ENCODE peak calls at places on chromosomes 7 and 10, in six cellular contexts. One of them, this sample, is unnamed.

GRCh38 chr10:78306358-78306757 is 272.7 kb downstream of the RPS24 start:
- DNase-seq in mesenchymal stem cell: no peak
- DNase-seq in astrocyte: no peak
- DNase-seq in mesendoderm: no peak
- DNase-seq in cardiac muscle cell: no peak
- DNase-seq in upper lobe of right lung: no peak
- DNase-seq in this sample: no peak

GRCh38 chr7:90563286-90563685 is 32.8 kb upstream of the CDK14 start:
- DNase-seq in mesenchymal stem cell: no peak
- DNase-seq in astrocyte: no peak
- DNase-seq in mesendoderm: no peak
- DNase-seq in cardiac muscle cell: no peak
- DNase-seq in upper lobe of right lung: no peak
- DNase-seq in this sample: no peak

GRCh38 chr10:72062341-72062740 is 26.0 kb downstream of the SPOCK2 start:
- DNase-seq in mesenchymal stem cell: peak
- DNase-seq in astrocyte: no peak
- DNase-seq in mesendoderm: no peak
- DNase-seq in cardiac muscle cell: no peak
- DNase-seq in upper lobe of right lung: no peak
- DNase-seq in this sample: no peak

GRCh38 chr7:150986099-150986512 is 4.7 kb upstream of the NOS3 start:
- DNase-seq in mesenchymal stem cell: peak
- DNase-seq in astrocyte: no peak
- DNase-seq in mesendoderm: peak
- DNase-seq in cardiac muscle cell: peak
- DNase-seq in upper lobe of right lung: no peak
- DNase-seq in this sample: no peak

GRCh38 chr7:133253522-133253882 is 624 bp downstream of the EXOC4 start:
- DNase-seq in mesenchymal stem cell: peak
- DNase-seq in astrocyte: no peak
- DNase-seq in mesendoderm: no peak
- DNase-seq in cardiac muscle cell: peak
- DNase-seq in upper lobe of right lung: no peak
- DNase-seq in this sample: no peak

GRCh38 chr10:55400075-55400474 is 599.0 kb upstream of the PCDH15 start:
- DNase-seq in mesenchymal stem cell: peak
- DNase-seq in astrocyte: peak
- DNase-seq in mesendoderm: peak
- DNase-seq in cardiac muscle cell: no peak
- DNase-seq in upper lobe of right lung: no peak
- DNase-seq in this sample: no peak

GRCh38 chr7:137421389-137421788 is 77.9 kb upstream of the PTN start:
- DNase-seq in mesenchymal stem cell: peak
- DNase-seq in astrocyte: peak
- DNase-seq in mesendoderm: no peak
- DNase-seq in cardiac muscle cell: no peak
- DNase-seq in upper lobe of right lung: no peak
- DNase-seq in this sample: peak

GRCh38 chr7:34155225-34155908 is 250.0 kb downstream of the BMPER start:
- DNase-seq in mesenchymal stem cell: peak
- DNase-seq in astrocyte: peak
- DNase-seq in mesendoderm: no peak
- DNase-seq in cardiac muscle cell: peak
- DNase-seq in upper lobe of right lung: no peak
- DNase-seq in this sample: peak

GRCh38 chr10:79137826-79138225 is 69.1 kb downstream of the ZMIZ1 start:
- DNase-seq in mesenchymal stem cell: peak
- DNase-seq in astrocyte: peak
- DNase-seq in mesendoderm: no peak
- DNase-seq in cardiac muscle cell: peak
- DNase-seq in upper lobe of right lung: no peak
- DNase-seq in this sample: no peak

GRCh38 chr7:27192546-27193334 is 7.2 kb downstream of the HOXA13 start:
- DNase-seq in mesenchymal stem cell: no peak
- DNase-seq in astrocyte: no peak
- DNase-seq in mesendoderm: no peak
- DNase-seq in cardiac muscle cell: no peak
- DNase-seq in upper lobe of right lung: peak
- DNase-seq in this sample: no peak

GRCh38 chr10:75234017-75234682 is 1.6 kb downstream of the COMTD1 start:
- DNase-seq in mesenchymal stem cell: peak
- DNase-seq in astrocyte: peak
- DNase-seq in mesendoderm: peak
- DNase-seq in cardiac muscle cell: peak
- DNase-seq in upper lobe of right lung: peak
- DNase-seq in this sample: peak

GRCh38 chr7:80088705-80089104 is 45.9 kb upstream of the GNAI1 start:
- DNase-seq in mesenchymal stem cell: peak
- DNase-seq in astrocyte: peak
- DNase-seq in mesendoderm: no peak
- DNase-seq in cardiac muscle cell: peak
- DNase-seq in upper lobe of right lung: no peak
- DNase-seq in this sample: no peak

GRCh38 chr10:94639902-94640301 is 43.6 kb upstream of the CYP2C18 start:
- DNase-seq in mesenchymal stem cell: no peak
- DNase-seq in astrocyte: no peak
- DNase-seq in mesendoderm: no peak
- DNase-seq in cardiac muscle cell: no peak
- DNase-seq in upper lobe of right lung: no peak
- DNase-seq in this sample: no peak

GRCh38 chr10:123911866-123912265 is 20.3 kb upstream of the CPXM2 start:
- DNase-seq in mesenchymal stem cell: no peak
- DNase-seq in astrocyte: no peak
- DNase-seq in mesendoderm: no peak
- DNase-seq in cardiac muscle cell: no peak
- DNase-seq in upper lobe of right lung: no peak
- DNase-seq in this sample: no peak

GRCh38 chr7:120273476-120273975 is 551 bp downstream of the KCND2 start:
- DNase-seq in mesenchymal stem cell: peak
- DNase-seq in astrocyte: peak
- DNase-seq in mesendoderm: peak
- DNase-seq in cardiac muscle cell: peak
- DNase-seq in upper lobe of right lung: peak
- DNase-seq in this sample: no peak

GRCh38 chr10:125982256-125982948 is 86.0 kb downstream of the FANK1 start:
- DNase-seq in mesenchymal stem cell: peak
- DNase-seq in astrocyte: peak
- DNase-seq in mesendoderm: peak
- DNase-seq in cardiac muscle cell: peak
- DNase-seq in upper lobe of right lung: no peak
- DNase-seq in this sample: peak

GRCh38 chr7:12069757-12070156 is 141.3 kb upstream of the TMEM106B start:
- DNase-seq in mesenchymal stem cell: no peak
- DNase-seq in astrocyte: no peak
- DNase-seq in mesendoderm: peak
- DNase-seq in cardiac muscle cell: no peak
- DNase-seq in upper lobe of right lung: no peak
- DNase-seq in this sample: no peak

GRCh38 chr10:70782401-70783055 is 2.6 kb downstream of the TBATA start:
- DNase-seq in mesenchymal stem cell: no peak
- DNase-seq in astrocyte: no peak
- DNase-seq in mesendoderm: no peak
- DNase-seq in cardiac muscle cell: peak
- DNase-seq in upper lobe of right lung: no peak
- DNase-seq in this sample: no peak

GRCh38 chr10:102188298-102188940 is 36.2 kb downstream of the NOLC1 start:
- DNase-seq in mesenchymal stem cell: no peak
- DNase-seq in astrocyte: no peak
- DNase-seq in mesendoderm: no peak
- DNase-seq in cardiac muscle cell: no peak
- DNase-seq in upper lobe of right lung: no peak
- DNase-seq in this sample: no peak

GRCh38 chr10:30527623-30528426 is 93.8 kb downstream of the MAP3K8 start:
- DNase-seq in mesenchymal stem cell: no peak
- DNase-seq in astrocyte: no peak
- DNase-seq in mesendoderm: no peak
- DNase-seq in cardiac muscle cell: no peak
- DNase-seq in upper lobe of right lung: no peak
- DNase-seq in this sample: no peak

GRCh38 chr10:19929466-19930140 is 113.4 kb downstream of the PLXDC2 start:
- DNase-seq in mesenchymal stem cell: peak
- DNase-seq in astrocyte: peak
- DNase-seq in mesendoderm: no peak
- DNase-seq in cardiac muscle cell: peak
- DNase-seq in upper lobe of right lung: no peak
- DNase-seq in this sample: peak

GRCh38 chr10:19933772-19934171 is 117.5 kb downstream of the PLXDC2 start:
- DNase-seq in mesenchymal stem cell: no peak
- DNase-seq in astrocyte: no peak
- DNase-seq in mesendoderm: no peak
- DNase-seq in cardiac muscle cell: no peak
- DNase-seq in upper lobe of right lung: no peak
- DNase-seq in this sample: no peak

GRCh38 chr10:19930936-19931859 is 115.0 kb downstream of the PLXDC2 start:
- DNase-seq in mesenchymal stem cell: peak
- DNase-seq in astrocyte: peak
- DNase-seq in mesendoderm: peak
- DNase-seq in cardiac muscle cell: peak
- DNase-seq in upper lobe of right lung: no peak
- DNase-seq in this sample: peak

GRCh38 chr10:19932806-19933371 is 116.7 kb downstream of the PLXDC2 start:
- DNase-seq in mesenchymal stem cell: no peak
- DNase-seq in astrocyte: no peak
- DNase-seq in mesendoderm: no peak
- DNase-seq in cardiac muscle cell: no peak
- DNase-seq in upper lobe of right lung: no peak
- DNase-seq in this sample: no peak

DNA sequence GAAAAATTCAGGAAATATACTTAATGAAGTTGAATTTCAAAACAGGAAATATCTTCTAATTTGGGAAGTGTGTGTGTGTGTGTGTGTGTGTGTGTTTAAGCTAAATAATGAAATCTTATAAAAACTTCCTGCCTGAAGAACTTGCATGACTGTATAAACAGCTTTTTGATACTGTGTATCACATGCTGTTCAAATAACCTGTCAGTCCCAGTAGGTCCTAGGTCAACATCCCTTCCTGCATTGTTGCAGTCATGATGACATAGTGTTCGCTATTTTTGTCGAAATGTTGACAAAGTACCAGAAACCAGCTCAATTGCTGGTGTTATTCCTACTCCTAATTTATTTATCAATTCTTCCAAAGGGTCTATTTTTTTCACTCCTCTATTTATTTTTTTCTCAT is 115.7 kb downstream of the PLXDC2 start:
- DNase-seq in mesenchymal stem cell: no peak
- DNase-seq in astrocyte: no peak
- DNase-seq in mesendoderm: no peak
- DNase-seq in cardiac muscle cell: peak
- DNase-seq in upper lobe of right lung: no peak
- DNase-seq in this sample: no peak
- H3K27ac ChIP-seq in mesenchymal stem cell: peak
- H3K27ac ChIP-seq in astrocyte: no peak
- H3K27ac ChIP-seq in mesendoderm: no peak
- H3K27ac ChIP-seq in cardiac muscle cell: no peak
- H3K27ac ChIP-seq in upper lobe of right lung: peak
- H3K27ac ChIP-seq in this sample: no peak

DNA sequence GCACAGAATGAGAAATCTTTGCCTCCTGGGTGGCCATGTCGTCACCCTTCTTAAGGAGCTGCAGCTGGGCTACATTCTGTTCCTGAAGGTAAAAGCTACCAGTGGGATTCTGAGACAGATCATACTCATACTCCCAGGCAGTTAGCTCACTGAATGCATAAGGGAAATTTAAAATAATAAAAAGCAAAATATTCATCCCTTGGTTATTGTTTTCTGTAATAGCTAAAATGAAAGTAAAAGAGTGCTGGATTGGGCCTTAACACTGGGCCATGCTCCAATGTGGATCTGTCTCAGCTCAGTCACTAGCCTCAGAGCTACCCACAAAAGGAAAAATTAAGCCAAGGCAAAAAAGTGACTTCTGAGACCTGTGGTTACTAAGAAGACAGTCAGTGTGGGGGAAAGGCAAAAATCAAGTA is 8.9 kb upstream of the DYNC2I1 start:
- DNase-seq in mesenchymal stem cell: peak
- DNase-seq in astrocyte: no peak
- DNase-seq in mesendoderm: no peak
- DNase-seq in cardiac muscle cell: peak
- DNase-seq in upper lobe of right lung: no peak
- DNase-seq in this sample: no peak
- H3K27ac ChIP-seq in mesenchymal stem cell: no peak
- H3K27ac ChIP-seq in astrocyte: no peak
- H3K27ac ChIP-seq in mesendoderm: no peak
- H3K27ac ChIP-seq in cardiac muscle cell: no peak
- H3K27ac ChIP-seq in upper lobe of right lung: peak
- H3K27ac ChIP-seq in this sample: no peak

GRCh38 chr7:5217851-5218331 is 27.9 kb downstream of the WIPI2 start:
- DNase-seq in mesenchymal stem cell: no peak
- DNase-seq in astrocyte: no peak
- DNase-seq in mesendoderm: no peak
- DNase-seq in cardiac muscle cell: no peak
- DNase-seq in upper lobe of right lung: peak
- DNase-seq in this sample: no peak
- H3K27ac ChIP-seq in mesenchymal stem cell: no peak
- H3K27ac ChIP-seq in astrocyte: no peak
- H3K27ac ChIP-seq in mesendoderm: no peak
- H3K27ac ChIP-seq in cardiac muscle cell: no peak
- H3K27ac ChIP-seq in upper lobe of right lung: no peak
- H3K27ac ChIP-seq in this sample: no peak

GRCh38 chr10:65907199-65907712 is 1018.6 kb upstream of the LRRTM3 start:
- DNase-seq in mesenchymal stem cell: no peak
- DNase-seq in astrocyte: no peak
- DNase-seq in mesendoderm: no peak
- DNase-seq in cardiac muscle cell: no peak
- DNase-seq in upper lobe of right lung: no peak
- DNase-seq in this sample: no peak
- H3K27ac ChIP-seq in mesenchymal stem cell: no peak
- H3K27ac ChIP-seq in astrocyte: no peak
- H3K27ac ChIP-seq in mesendoderm: no peak
- H3K27ac ChIP-seq in cardiac muscle cell: no peak
- H3K27ac ChIP-seq in upper lobe of right lung: no peak
- H3K27ac ChIP-seq in this sample: no peak

DNA sequence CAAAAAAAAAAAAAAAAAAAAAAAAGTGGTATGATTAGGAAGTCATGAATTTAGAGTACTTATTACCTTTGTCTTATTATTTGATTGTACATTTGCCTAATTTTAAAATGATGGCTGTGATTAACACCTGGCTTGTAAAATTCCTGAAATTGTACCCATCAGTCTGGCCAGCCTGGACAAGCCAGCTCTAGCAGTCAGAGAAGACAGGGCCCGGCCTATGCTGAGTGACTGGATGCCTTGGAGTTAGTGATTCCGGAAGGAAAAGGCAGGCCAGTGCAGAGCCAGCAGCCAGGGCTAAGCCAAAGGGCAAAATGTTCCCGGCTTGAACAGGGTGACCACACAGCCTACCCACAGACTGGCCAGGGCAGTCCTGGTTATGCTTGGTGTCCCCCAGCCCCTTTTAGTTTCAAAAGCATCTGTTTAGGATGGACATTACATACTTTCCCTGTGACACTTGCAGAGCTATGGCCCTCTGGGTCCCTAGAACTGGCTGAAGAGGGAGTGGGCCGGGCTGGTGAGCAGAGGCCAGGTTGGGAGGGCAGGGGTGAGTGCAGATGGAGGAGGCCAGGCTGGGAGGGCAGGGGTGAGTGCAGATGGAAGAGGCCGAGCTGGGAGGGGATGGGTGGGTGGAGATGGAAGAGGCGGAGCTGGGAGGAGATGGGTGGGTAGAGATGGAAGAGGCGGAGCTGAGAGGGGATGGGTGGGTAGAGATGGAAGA is 61.7 kb downstream of the PROSER2 start:
- DNase-seq in mesenchymal stem cell: no peak
- DNase-seq in astrocyte: no peak
- DNase-seq in mesendoderm: no peak
- DNase-seq in cardiac muscle cell: no peak
- DNase-seq in upper lobe of right lung: peak
- DNase-seq in this sample: no peak
- H3K27ac ChIP-seq in mesenchymal stem cell: no peak
- H3K27ac ChIP-seq in astrocyte: no peak
- H3K27ac ChIP-seq in mesendoderm: no peak
- H3K27ac ChIP-seq in cardiac muscle cell: no peak
- H3K27ac ChIP-seq in upper lobe of right lung: no peak
- H3K27ac ChIP-seq in this sample: no peak

This sample was measured in AG04450.